ENCODE peak calls at places on chromosome 12, in six cellular contexts. Y is fibroblast of villous mesenchyme; C is MCF 10A; H is IMR-90; N is CD4-positive, alpha-beta T cell; T is MM.1S. I is an unnamed sample.

GRCh38 chr12:10082057-10082874 is 16.5 kb downstream of the CLEC1A start:
- DNase-seq in T (peak), C (no peak), N (no peak), Y (no peak), H (no peak), I (no peak)

GRCh38 chr12:120453977-120454376 is 7.7 kb downstream of the GATC start:
- DNase-seq in T (peak), Y (peak), C (peak), H (peak), N (no peak), I (no peak)

GRCh38 chr12:129459886-129460285 is 443.9 kb downstream of the TMEM132D start:
- DNase-seq in H (no peak), T (no peak), C (no peak), Y (no peak), N (no peak), I (no peak)

GRCh38 chr12:10849425-10849878 is at the start of gene PRR4:
- DNase-seq in C (no peak), Y (no peak), H (no peak), T (no peak), N (no peak), I (no peak)

GRCh38 chr12:108241961-108242360 is 97.2 kb downstream of the CMKLR1 start:
- DNase-seq in T (no peak), Y (no peak), C (no peak), N (no peak), H (no peak), I (no peak)

GRCh38 chr12:131380220-131380957 is 330.5 kb upstream of the SFSWAP start:
- DNase-seq in N (no peak), C (no peak), Y (no peak), H (no peak), T (no peak), I (no peak)

GRCh38 chr12:110741371-110741770 is 1.3 kb downstream of the PPP1CC start:
- DNase-seq in N (no peak), T (no peak), H (no peak), C (peak), Y (no peak), I (no peak)

GRCh38 chr12:20514598-20514997 is 146.3 kb downstream of the PDE3A start:
- DNase-seq in H (no peak), N (no peak), Y (no peak), C (no peak), T (no peak), I (no peak)

GRCh38 chr12:108390495-108391203 is 51.5 kb upstream of the CMKLR1 start:
- DNase-seq in C (no peak), T (no peak), Y (no peak), N (no peak), H (no peak), I (no peak)

GRCh38 chr12:132595183-132595582 is 15.2 kb downstream of the LRCOL1 start:
- DNase-seq in H (no peak), Y (no peak), N (no peak), T (no peak), C (no peak), I (no peak)

GRCh38 chr12:2934371-2934770 is 24.8 kb upstream of the TEAD4 start:
- DNase-seq in C (no peak), Y (no peak), H (no peak), N (no peak), T (no peak), I (no peak)

GRCh38 chr12:57619434-57620244 is 8.4 kb downstream of the ARHGEF25 start:
- DNase-seq in Y (no peak), N (no peak), H (no peak), T (no peak), C (no peak), I (peak)

GRCh38 chr12:49345048-49345839 is 1.4 kb upstream of the DNAJC22 start:
- DNase-seq in T (no peak), N (no peak), H (no peak), C (no peak), Y (no peak), I (peak)

GRCh38 chr12:3770891-3771290 is 18.0 kb upstream of the CRACR2A start:
- DNase-seq in T (no peak), N (no peak), H (peak), C (peak), Y (peak), I (no peak)

GRCh38 chr12:56338643-56339422 is at the start of gene IL23A:
- DNase-seq in H (peak), N (peak), T (peak), C (peak), Y (no peak), I (peak)

GRCh38 chr12:50764861-50765324 is 992 bp downstream of the ATF1 start:
- DNase-seq in N (peak), T (peak), C (peak), Y (peak), H (peak), I (no peak)

GRCh38 chr12:79766705-79767464 is 76.1 kb upstream of the PAWR start:
- DNase-seq in T (no peak), C (no peak), Y (no peak), N (no peak), H (peak), I (no peak)

GRCh38 chr12:6852651-6853354 is 853 bp downstream of the USP5 start:
- DNase-seq in N (peak), Y (peak), H (peak), T (peak), C (peak), I (no peak)

GRCh38 chr12:132872975-132873421 is 14.4 kb downstream of the CHFR start:
- DNase-seq in C (no peak), T (no peak), H (no peak), Y (no peak), N (no peak), I (no peak)

GRCh38 chr12:32240210-32240609 is 133.6 kb downstream of the BICD1 start:
- DNase-seq in C (no peak), T (no peak), N (no peak), Y (no peak), H (no peak), I (no peak)

GRCh38 chr12:3252416-3252815 is 175.2 kb downstream of the TSPAN9 start:
- DNase-seq in N (no peak), H (peak), C (no peak), Y (peak), T (no peak), I (no peak)

GRCh38 chr12:3129301-3130052 is 52.3 kb downstream of the TSPAN9 start:
- DNase-seq in H (peak), N (no peak), Y (peak), C (no peak), T (peak), I (no peak)

GRCh38 chr12:46677749-46678148 is 148.0 kb downstream of the SLC38A4 start:
- DNase-seq in H (peak), C (peak), N (no peak), T (no peak), Y (peak), I (no peak)
- TF ChIP-seq CTCF in H (peak), C (peak), N (peak), T (no peak), Y (peak), I (no peak)

DNA sequence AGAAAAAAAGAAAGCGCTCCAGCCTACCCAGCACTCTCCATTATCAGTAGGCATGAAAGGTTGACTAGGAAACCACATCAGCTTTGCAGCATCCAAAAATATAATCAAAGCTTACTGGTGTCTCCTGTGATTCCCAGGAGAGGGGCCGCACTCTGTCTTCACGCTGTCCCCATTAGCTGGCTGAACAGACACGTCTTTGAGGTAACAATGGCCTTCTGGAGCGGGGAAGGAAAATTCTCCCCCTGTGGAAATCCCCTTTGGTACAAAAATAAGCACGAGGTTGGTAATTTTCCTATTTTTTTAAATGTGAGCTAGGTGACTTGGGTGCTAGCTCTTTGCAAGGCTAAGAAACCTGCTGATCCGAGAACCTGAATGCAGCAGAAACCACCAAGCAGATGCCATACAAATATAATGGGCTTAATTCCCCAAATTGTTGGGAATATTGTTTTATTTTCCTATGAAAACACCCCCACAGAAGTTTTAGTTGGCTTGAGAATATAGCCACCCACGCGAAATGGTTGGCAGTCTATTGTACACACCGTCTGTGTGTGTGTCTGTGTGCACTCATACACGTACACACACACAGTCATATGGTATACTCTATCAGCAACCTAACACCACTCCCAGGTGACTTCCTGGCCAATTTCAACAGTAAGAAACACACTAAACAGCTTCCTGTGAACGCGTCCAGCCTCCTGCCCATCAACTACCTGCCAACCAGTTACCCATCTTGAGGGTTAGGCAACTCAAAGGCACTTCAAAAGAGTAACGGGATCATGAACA is 71.2 kb downstream of the KSR2 start:
- DNase-seq in H (no peak), N (no peak), C (no peak), Y (no peak), T (no peak), I (no peak)
- TF ChIP-seq CTCF in H (no peak), N (no peak), C (no peak), Y (no peak), T (no peak), I (no peak)

GRCh38 chr12:94139816-94140215 is 8.6 kb upstream of the PLXNC1 start:
- DNase-seq in T (no peak), N (no peak), C (no peak), Y (no peak), H (no peak), I (no peak)

GRCh38 chr12:94141892-94142291 is 6.5 kb upstream of the PLXNC1 start:
- DNase-seq in H (no peak), C (no peak), Y (no peak), T (no peak), N (no peak), I (no peak)

GRCh38 chr12:94141004-94141764 is 7.2 kb upstream of the PLXNC1 start:
- DNase-seq in Y (no peak), C (no peak), T (no peak), H (no peak), N (no peak), I (no peak)

GRCh38 chr12:94143444-94143843 is 4.9 kb upstream of the PLXNC1 start:
- DNase-seq in H (no peak), N (no peak), Y (no peak), T (no peak), C (no peak), I (no peak)

DNA sequence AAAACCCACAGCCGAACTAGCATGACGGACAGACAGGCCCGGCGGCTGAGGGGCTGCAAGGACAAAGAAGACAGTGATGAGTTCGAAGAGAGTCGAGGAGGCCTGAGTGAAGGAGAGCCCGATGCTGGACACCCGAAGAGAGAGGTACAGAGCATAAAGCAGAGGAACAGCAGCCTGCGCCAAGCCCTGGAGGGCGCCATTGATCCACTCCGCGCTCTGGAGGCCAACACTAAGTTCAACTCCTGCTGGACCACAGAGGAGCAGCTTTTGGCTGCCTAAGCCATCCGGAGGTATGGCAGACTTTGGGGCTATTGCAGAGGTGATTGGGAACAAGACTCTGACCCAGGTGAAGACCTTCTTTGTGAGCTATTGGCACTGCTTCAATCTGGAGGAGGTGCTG is 7.8 kb upstream of the PLXNC1 start:
- DNase-seq in H (peak), Y (peak), N (peak), T (peak), C (peak), I (no peak)
- TF ChIP-seq CTCF in H (peak), Y (peak), N (peak), T (peak), C (no peak), I (no peak)

GRCh38 chr12:123233505-123234299 is 466 bp downstream of the MTRFR start:
- DNase-seq in T (no peak), N (no peak), C (no peak), H (no peak), Y (no peak), I (no peak)
- TF ChIP-seq CTCF in T (no peak), N (no peak), C (no peak), H (no peak), Y (no peak), I (no peak)

GRCh38 chr12:53755451-53756290 is 3.9 kb upstream of the CISTR start:
- DNase-seq in H (no peak), T (no peak), N (no peak), C (no peak), Y (no peak), I (no peak)
- TF ChIP-seq CTCF in H (no peak), T (peak), N (no peak), C (no peak), Y (no peak), I (no peak)

DNA sequence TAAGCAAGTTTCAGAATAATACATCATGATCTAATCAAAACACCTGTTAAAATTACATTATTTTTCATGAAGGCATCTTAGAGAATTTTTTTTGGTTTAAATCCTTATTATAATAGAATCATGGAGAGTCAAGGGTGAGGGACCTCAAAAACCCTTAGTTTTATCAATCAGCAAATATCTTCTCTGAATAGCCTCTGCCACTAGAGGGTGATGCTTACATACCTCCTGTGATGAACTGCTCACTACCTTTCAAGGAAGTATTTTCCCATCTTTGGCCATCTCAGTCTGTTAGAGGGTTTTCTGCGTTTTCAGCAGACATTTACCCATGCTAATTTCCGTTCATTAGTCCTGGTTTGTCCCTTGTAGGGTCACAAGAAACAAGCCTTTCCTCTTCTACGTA is 200.2 kb downstream of the TRHDE start:
- DNase-seq in Y (no peak), C (peak), T (peak), N (no peak), H (no peak), I (no peak)
- TF ChIP-seq CTCF in Y (no peak), C (peak), T (peak), N (no peak), H (no peak), I (no peak)

GRCh38 chr12:64618953-64619590 is 8.8 kb downstream of the RASSF3 start:
- DNase-seq in T (peak), H (peak), N (no peak), Y (peak), C (peak), I (no peak)
- TF ChIP-seq CTCF in T (no peak), H (no peak), N (no peak), Y (no peak), C (no peak), I (no peak)

GRCh38 chr12:101299931-101300330 is 20.0 kb downstream of the UTP20 start:
- DNase-seq in C (no peak), N (no peak), Y (no peak), H (peak), T (no peak), I (no peak)
- TF ChIP-seq CTCF in C (no peak), N (no peak), Y (no peak), H (no peak), T (no peak), I (no peak)

GRCh38 chr12:5511644-5512584 is 80.0 kb downstream of the NTF3 start:
- DNase-seq in T (no peak), H (peak), Y (peak), N (no peak), C (no peak), I (no peak)
- TF ChIP-seq CTCF in T (no peak), H (peak), Y (peak), N (no peak), C (no peak), I (no peak)

GRCh38 chr12:109580684-109581333 is 7.2 kb downstream of the MVK start:
- DNase-seq in H (no peak), Y (no peak), T (no peak), C (no peak), N (no peak), I (no peak)

GRCh38 chr12:109583733-109584132 is 10.1 kb downstream of the MVK start:
- DNase-seq in C (no peak), Y (no peak), T (no peak), N (no peak), H (peak), I (no peak)

GRCh38 chr12:109581856-109582255 is 8.3 kb downstream of the MVK start:
- DNase-seq in Y (peak), N (no peak), C (peak), H (peak), T (no peak), I (no peak)

GRCh38 chr12:109581334-109581691 is 7.7 kb downstream of the MVK start:
- DNase-seq in T (no peak), Y (no peak), N (no peak), H (no peak), C (no peak), I (no peak)

DNA sequence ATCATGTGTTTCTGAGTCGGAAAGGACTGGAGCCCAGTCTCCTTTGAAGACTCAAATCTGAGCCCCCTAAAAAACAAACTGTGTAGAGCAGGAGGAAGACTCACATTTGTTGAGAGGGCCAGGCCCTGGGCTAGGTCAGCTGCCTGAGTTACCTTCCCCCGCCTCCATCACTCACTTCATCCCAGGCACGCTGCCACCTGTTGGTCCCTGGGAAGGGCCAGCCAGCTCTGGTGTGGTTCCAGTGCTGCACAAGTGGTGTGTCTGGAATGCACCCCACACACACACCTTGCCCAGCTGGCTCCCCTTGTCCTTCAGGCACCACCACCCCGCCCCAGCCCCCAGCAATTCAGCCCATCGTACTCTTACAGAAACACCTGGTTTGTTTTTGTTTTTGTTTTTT is 9.0 kb downstream of the MVK start:
- DNase-seq in Y (no peak), H (no peak), T (no peak), N (no peak), C (peak), I (no peak)
- TF ChIP-seq CTCF in Y (no peak), H (no peak), T (no peak), N (no peak), C (no peak), I (no peak)